ENCODE peak calls at places on chromosomes 6 and 20, in ten cellular contexts. C, D, L, A, K, Y, T, E, N and G are unnamed samples.
A peak's percentile ranks its signal among the peaks of the same experiment; 100 is the strongest.

GRCh38 chr6:101445527-101445926 is 52.0 kb downstream of the GRIK2 start:
- DNase-seq in N (no peak), Y (no peak), K (no peak), D (no peak), C (no peak), A (peak; percentile 89), E (no peak), T (no peak), L (no peak), G (no peak)

GRCh38 chr20:16821211-16822089 is 73.3 kb downstream of the OTOR start:
- DNase-seq in K (peak; percentile 25), Y (no peak), C (no peak), D (peak; percentile 55), L (no peak), E (no peak), A (peak; percentile 29), T (no peak), N (peak; percentile 9), G (no peak)

GRCh38 chr6:41901882-41902519 is 6.8 kb upstream of the USP49 start:
- DNase-seq in D (no peak), A (peak; percentile 16), Y (peak; percentile 10), L (no peak), N (peak; percentile 10), E (no peak), C (no peak), T (no peak), K (peak; percentile 15), G (no peak)

GRCh38 chr20:35135867-35136586 is 11.1 kb downstream of the EDEM2 start:
- DNase-seq in T (no peak), Y (peak; percentile 48), N (no peak), A (peak; percentile 61), D (no peak), L (no peak), K (no peak), E (peak; percentile 39), C (no peak), G (no peak)

GRCh38 chr20:23048283-23049200 is 930 bp downstream of the THBD start:
- DNase-seq in T (peak; percentile 22), A (peak; percentile 1), E (no peak), C (no peak), K (peak; percentile 89), L (peak; percentile 79), N (peak; percentile 37), Y (peak; percentile 38), D (peak; percentile 50), G (peak; percentile 84)

GRCh38 chr6:139064981-139065665 is 36.6 kb downstream of the ABRACL start:
- DNase-seq in Y (no peak), C (no peak), E (no peak), D (no peak), L (no peak), N (no peak), K (no peak), A (no peak), T (no peak), G (no peak)

GRCh38 chr20:46994341-46994740 is 99.7 kb downstream of the EYA2 start:
- DNase-seq in A (no peak), D (no peak), C (no peak), N (peak; percentile 38), L (peak; percentile 46), E (peak; percentile 60), K (peak; percentile 24), T (no peak), Y (no peak), G (no peak)

GRCh38 chr6:8958894-8959511 is 523.7 kb upstream of the SLC35B3 start:
- DNase-seq in K (no peak), L (no peak), D (no peak), N (no peak), E (no peak), Y (no peak), A (peak; percentile 1), T (no peak), C (no peak), G (no peak)

DNA sequence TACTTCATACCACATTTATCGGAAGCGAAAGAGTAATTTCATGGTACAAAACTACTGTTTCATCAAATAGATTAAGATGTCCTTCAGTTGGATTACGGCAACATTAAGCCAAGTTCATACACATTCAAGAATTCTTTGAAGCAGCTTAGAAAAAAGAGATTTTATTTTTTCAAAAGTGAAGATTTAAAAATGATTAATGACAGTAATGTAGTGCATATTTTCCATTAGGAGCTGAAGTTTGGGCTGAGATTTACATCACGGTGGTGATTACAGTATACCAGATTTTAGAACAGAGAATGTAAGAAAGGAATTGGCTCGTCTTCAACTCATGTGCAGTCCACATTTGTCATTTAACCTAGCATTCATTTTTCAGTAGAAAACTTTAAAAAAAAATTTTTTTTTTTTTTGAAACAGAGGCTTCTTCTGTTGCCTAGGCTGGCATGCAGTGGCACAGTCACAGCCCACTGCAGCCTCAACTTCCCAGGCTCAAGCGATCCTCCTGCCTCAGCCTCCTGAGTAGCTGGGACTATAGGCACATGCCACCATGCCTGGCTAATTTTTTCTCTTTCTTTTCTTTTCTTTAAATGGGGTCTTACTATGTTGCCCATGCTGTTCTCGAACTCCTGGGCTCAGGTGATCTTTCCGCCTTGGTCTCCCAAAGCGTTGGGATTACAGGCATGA is 1.9 kb downstream of the SYNJ2 start:
- DNase-seq in D (no peak), N (no peak), L (no peak), K (no peak), T (no peak), C (no peak), E (no peak), A (peak; percentile 36), Y (no peak), G (no peak)
- H3K27ac ChIP-seq in D (no peak overlapping the region), N (peak overlapping the region; percentile 94), L (no peak overlapping the region), K (no peak overlapping the region), T (peak overlapping the region; percentile 88), C (no peak overlapping the region), E (no peak overlapping the region), A (peak overlapping the region; percentile 53), Y (no peak overlapping the region), G (no peak overlapping the region)

DNA sequence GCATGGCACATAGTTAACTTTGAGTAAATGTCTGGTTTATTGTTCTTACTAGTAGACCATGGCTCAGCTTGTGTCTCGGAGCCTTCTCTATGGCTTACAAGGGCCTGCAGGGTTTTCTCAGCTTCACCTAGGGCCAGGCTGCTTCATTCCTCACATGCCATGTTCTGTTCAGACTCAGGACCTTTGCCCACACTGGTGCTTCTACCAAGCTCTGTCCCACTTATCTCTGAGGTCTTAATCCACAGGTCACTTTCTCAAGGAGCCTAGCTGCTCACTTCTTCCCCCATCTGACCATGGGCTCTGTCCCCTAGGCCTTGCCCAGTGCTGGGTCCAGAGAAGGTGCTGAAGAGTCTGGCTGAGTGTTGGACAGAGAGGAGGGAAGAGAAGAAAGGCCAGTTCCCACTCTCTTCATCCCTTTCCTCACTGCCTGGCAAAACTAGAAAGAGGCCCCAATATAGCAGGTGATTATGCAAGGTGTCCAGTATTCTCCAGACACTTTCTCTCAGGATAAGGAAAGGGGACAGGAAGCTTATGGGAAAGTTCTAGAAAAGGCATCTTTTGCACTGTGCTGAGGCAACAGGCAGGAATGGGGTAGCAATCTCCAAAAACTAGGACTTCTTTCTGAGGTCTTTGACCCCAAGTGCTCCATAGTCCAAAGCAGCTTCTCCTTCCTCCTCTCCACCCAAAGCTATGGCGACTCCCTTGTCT is 40.0 kb downstream of the COX4I2 start:
- DNase-seq in D (no peak), N (no peak), Y (no peak), C (no peak), L (no peak), A (no peak), T (no peak), E (no peak), K (no peak), G (no peak)
- H3K4me3 ChIP-seq in D (no peak overlapping the region), N (no peak overlapping the region), Y (no peak overlapping the region), C (no peak overlapping the region), L (no peak overlapping the region), A (no peak overlapping the region), T (no peak overlapping the region), E (no peak overlapping the region), K (no peak overlapping the region), G (no peak overlapping the region)

GRCh38 chr20:54027704-54028103 is 42.7 kb downstream of the BCAS1 start:
- DNase-seq in D (no peak), A (no peak), N (no peak), Y (no peak), C (no peak), E (no peak), L (no peak), T (no peak), K (no peak), G (no peak)

GRCh38 chr20:54028276-54029011 is 42.0 kb downstream of the BCAS1 start:
- DNase-seq in E (no peak), N (no peak), D (no peak), K (no peak), L (no peak), A (no peak), Y (no peak), C (no peak), T (no peak), G (no peak)

GRCh38 chr20:54025166-54025835 is 45.1 kb downstream of the BCAS1 start:
- DNase-seq in A (no peak), C (no peak), K (no peak), D (no peak), N (no peak), L (no peak), E (no peak), T (no peak), Y (no peak), G (no peak)

GRCh38 chr20:54029176-54029575 is 41.2 kb downstream of the BCAS1 start:
- DNase-seq in A (no peak), Y (no peak), D (no peak), K (no peak), E (no peak), L (no peak), C (no peak), T (no peak), N (no peak), G (no peak)

GRCh38 chr20:54026300-54027064 is 43.9 kb downstream of the BCAS1 start:
- DNase-seq in Y (no peak), L (no peak), A (no peak), C (no peak), E (no peak), N (no peak), D (no peak), T (no peak), K (no peak), G (no peak)
- TF ChIP-seq POLR2A in Y (no peak), L (no peak), A (no peak), C (no peak), E (no peak), N (no peak), D (no peak), T (no peak), K (no peak), G (no peak)

DNA sequence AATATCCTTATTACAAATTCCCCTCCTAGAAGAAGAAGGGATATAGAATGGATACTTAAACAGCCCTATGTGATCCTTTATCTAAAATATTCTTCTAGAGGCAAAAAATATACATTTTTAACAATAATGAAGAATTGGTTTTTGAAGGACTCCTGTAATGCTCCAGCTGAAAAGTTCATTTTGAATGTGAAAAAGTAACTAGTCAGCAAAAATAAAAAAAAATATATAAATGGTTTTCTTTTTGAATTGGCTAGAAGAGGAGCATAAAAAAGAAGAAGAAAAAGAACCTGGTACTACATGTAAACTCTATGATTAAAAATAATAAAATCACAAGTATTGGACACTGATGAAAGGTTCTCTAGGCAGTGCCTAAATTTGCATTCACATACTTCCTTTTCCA is 544.2 kb upstream of the HS3ST5 start:
- DNase-seq in D (no peak), Y (no peak), C (no peak), K (no peak), L (no peak), T (no peak), E (no peak), N (no peak), A (no peak), G (no peak)
- H3K27ac ChIP-seq in D (no peak overlapping the region), Y (no peak overlapping the region), C (no peak overlapping the region), K (no peak overlapping the region), L (no peak overlapping the region), T (no peak overlapping the region), E (no peak overlapping the region), N (no peak overlapping the region), A (no peak overlapping the region), G (no peak overlapping the region)